ENCODE peak calls at places on chromosomes 16 and 17, in six cellular contexts. M is H54; I is B cell; N is T-helper 17 cell; O is stimulated activated naive CD8-positive, alpha-beta T cell treated with anti-CD3 and anti-CD28 coated beads, Interleukin-15, Interleukin-2, amounts not matched to agents 100 U/mL and 50 U/mL, for 24 hours; Z is astrocyte of the spinal cord. F is an unnamed sample.

GRCh38 chr17:19753049-19753444 is 4.9 kb upstream of the ALDH3A1 start:
- DNase-seq in N (no peak), Z (peak), I (no peak), O (no peak), M (peak), F (peak)

GRCh38 chr17:74780443-74781238 is 4.5 kb upstream of the NAT9 start:
- DNase-seq in N (no peak), I (peak), Z (peak), O (peak), M (no peak), F (peak)

GRCh38 chr17:16286009-16286946 is 67.0 kb downstream of the CENPV start:
- DNase-seq in O (peak), Z (peak), M (peak), I (peak), N (peak), F (peak)

GRCh38 chr16:2473999-2474876 is 689 bp upstream of the TBC1D24 start:
- DNase-seq in I (peak), Z (no peak), O (peak), M (peak), N (peak), F (peak)

GRCh38 chr16:12461201-12461600 is 342.5 kb downstream of the CPPED1 start:
- DNase-seq in Z (peak), I (no peak), N (no peak), O (no peak), M (no peak), F (no peak)

GRCh38 chr17:13153036-13153435 is 135.2 kb upstream of the ELAC2 start:
- DNase-seq in O (no peak), M (no peak), Z (peak), N (no peak), I (no peak), F (no peak)

GRCh38 chr17:17141860-17142552 is 64.1 kb downstream of the PLD6 start:
- DNase-seq in I (peak), Z (peak), O (peak), N (peak), M (no peak), F (peak)

GRCh38 chr17:38892620-38893019 is 22.8 kb downstream of the LASP1 start:
- DNase-seq in I (no peak), Z (no peak), M (no peak), N (no peak), O (no peak), F (no peak)

GRCh38 chr17:80797741-80798594 is 193.7 kb upstream of the CHMP6 start:
- DNase-seq in N (no peak), M (no peak), I (no peak), O (no peak), Z (no peak), F (no peak)

GRCh38 chr17:10117581-10118001 is 80.8 kb downstream of the GAS7 start:
- DNase-seq in Z (no peak), O (peak), M (no peak), N (no peak), I (peak), F (no peak)

GRCh38 chr17:45430738-45431530 is 1.7 kb downstream of the ARHGAP27 start:
- DNase-seq in O (peak), N (no peak), Z (no peak), I (peak), M (no peak), F (peak)

GRCh38 chr17:57399690-57400089 is 143.4 kb downstream of the MSI2 start:
- DNase-seq in O (no peak), N (no peak), I (no peak), Z (no peak), M (no peak), F (no peak)

GRCh38 chr16:30758988-30759461 is 2.8 kb downstream of the CFAP119 start:
- DNase-seq in N (no peak), I (no peak), Z (no peak), M (no peak), O (no peak), F (no peak)

GRCh38 chr16:21101631-21102420 is 48.8 kb downstream of the DNAH3 start:
- DNase-seq in Z (peak), M (no peak), O (peak), N (no peak), I (peak), F (peak)